ENCODE peak calls at places on chromosomes 16 and 17, in six cellular contexts. W, F, K, I, C and N are unnamed samples.

GRCh38 chr17:56292628-56293027 is 139.4 kb downstream of the ANKFN1 start:
- DNase-seq in W (no peak), F (no peak), K (no peak), I (no peak), C (no peak), N (no peak)

GRCh38 chr17:7947651-7948050 is 15.6 kb downstream of the CNTROB start:
- DNase-seq in W (no peak), F (no peak), K (no peak), I (no peak), C (no peak), N (peak; percentile 2)

GRCh38 chr17:31587462-31587861 is 196.0 kb downstream of the RAB11FIP4 start:
- DNase-seq in W (no peak), F (no peak), K (no peak), I (no peak), C (no peak), N (no peak)

GRCh38 chr16:12057276-12057675 is 80.7 kb downstream of the SNX29 start:
- DNase-seq in W (no peak), F (no peak), K (no peak), I (peak; percentile 2), C (no peak), N (no peak)

GRCh38 chr16:79295746-79296145 is 304.8 kb downstream of the MAF start:
- DNase-seq in W (no peak), F (no peak), K (no peak), I (no peak), C (no peak), N (no peak)

GRCh38 chr17:44439168-44439567 is 49.7 kb upstream of the ITGA2B start:
- DNase-seq in W (no peak), F (no peak), K (no peak), I (no peak), C (no peak), N (no peak)

GRCh38 chr16:50830698-50831097 is 88.8 kb downstream of the CYLD start:
- DNase-seq in W (no peak), F (no peak), K (no peak), I (no peak), C (no peak), N (no peak)

GRCh38 chr16:80804061-80804450 is 342 bp downstream of the CDYL2 start:
- DNase-seq in W (peak; percentile 75), F (peak; percentile 43), K (peak; percentile 36), I (peak; percentile 41), C (peak; percentile 67), N (peak; percentile 47)

GRCh38 chr16:5451641-5452040 is 354.0 kb upstream of the EEF2KMT start:
- DNase-seq in W (no peak), F (no peak), K (no peak), I (no peak), C (no peak), N (no peak)

GRCh38 chr17:77470800-77471733 is 330.3 kb downstream of the SEC14L1 start:
- DNase-seq in W (peak; percentile 62), F (peak; percentile 80), K (no peak), I (no peak), C (peak; percentile 43), N (no peak)

GRCh38 chr17:56540791-56541190 is 52.7 kb upstream of the NOG start:
- DNase-seq in W (no peak), F (no peak), K (no peak), I (no peak), C (no peak), N (no peak)

GRCh38 chr17:3035256-3035967 is 28.0 kb downstream of the OR1D5 start:
- DNase-seq in W (no peak), F (no peak), K (no peak), I (no peak), C (no peak), N (peak; percentile 34)

GRCh38 chr17:31394544-31394943 is 3.1 kb downstream of the RAB11FIP4 start:
- DNase-seq in W (no peak), F (peak; percentile 58), K (peak; percentile 38), I (peak; percentile 64), C (peak; percentile 50), N (no peak)

GRCh38 chr16:13956635-13957196 is 36.8 kb downstream of the ERCC4 start:
- DNase-seq in W (no peak), F (no peak), K (no peak), I (no peak), C (no peak), N (no peak)

GRCh38 chr17:4802228-4802627 is at the start of gene C17orf114:
- DNase-seq in W (no peak), F (no peak), K (no peak), I (no peak), C (no peak), N (no peak)

GRCh38 chr16:84738255-84739038 is 38.6 kb downstream of the USP10 start:
- DNase-seq in W (peak; percentile 70), F (peak; percentile 71), K (peak; percentile 94), I (peak; percentile 73), C (peak; percentile 82), N (peak; percentile 95)

GRCh38 chr16:30930160-30930571 is 6.8 kb downstream of the FBXL19 start:
- DNase-seq in W (no peak), F (no peak), K (no peak), I (no peak), C (no peak), N (no peak)

GRCh38 chr17:77892469-77893143 is 65.9 kb upstream of the TNRC6C start:
- DNase-seq in W (peak; percentile 45), F (no peak), K (no peak), I (no peak), C (no peak), N (peak; percentile 44)

GRCh38 chr16:23334421-23334853 is 32.3 kb downstream of the SCNN1B start:
- DNase-seq in W (no peak), F (no peak), K (no peak), I (no peak), C (no peak), N (peak; percentile 58)

GRCh38 chr17:34654871-34655270 is 75.5 kb downstream of the TMEM132E start:
- DNase-seq in W (no peak), F (no peak), K (no peak), I (no peak), C (no peak), N (no peak)

GRCh38 chr17:34658796-34659195 is 79.4 kb downstream of the TMEM132E start:
- DNase-seq in W (no peak), F (no peak), K (no peak), I (no peak), C (no peak), N (no peak)

GRCh38 chr17:34652001-34652400 is 72.6 kb downstream of the TMEM132E start:
- DNase-seq in W (no peak), F (no peak), K (no peak), I (no peak), C (no peak), N (peak; percentile 5)

GRCh38 chr17:34654276-34654675 is 74.9 kb downstream of the TMEM132E start:
- DNase-seq in W (no peak), F (no peak), K (no peak), I (no peak), C (no peak), N (peak; percentile 15)

GRCh38 chr17:34656801-34657200 is 77.4 kb downstream of the TMEM132E start:
- DNase-seq in W (no peak), F (no peak), K (no peak), I (no peak), C (no peak), N (no peak)
- H3K27me3 ChIP-seq in W (no peaks in the 10 kb centered on the region), F (peaks cover 71% of the 10 kb centered on the region), K (no peaks in the 10 kb centered on the region), I (peaks cover 37% of the 10 kb centered on the region), C (no peaks in the 10 kb centered on the region), N (no peaks in the 10 kb centered on the region)

GRCh38 chr17:67770539-67770938 is 52.8 kb downstream of the NOL11 start:
- DNase-seq in W (no peak), F (no peak), K (no peak), I (no peak), C (no peak), N (no peak)

DNA sequence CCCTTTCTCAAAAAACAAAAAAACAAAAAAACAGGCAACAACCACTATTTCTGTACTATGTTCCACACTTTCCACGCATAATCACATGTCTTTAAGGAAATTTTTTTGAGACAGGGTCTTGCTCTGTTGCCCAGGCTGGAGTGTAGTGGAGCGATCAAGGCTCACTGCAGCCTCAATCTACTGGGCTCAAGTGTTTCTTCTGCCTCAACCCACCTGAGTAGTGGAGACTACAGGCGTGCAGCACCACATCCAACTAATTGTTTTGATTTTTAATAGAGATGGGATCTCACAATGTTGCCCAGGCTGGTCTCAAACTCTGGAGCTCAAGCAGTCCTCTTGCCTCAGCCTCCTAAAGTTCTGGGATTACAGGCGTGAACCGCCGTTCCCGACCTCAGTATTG is 52.6 kb upstream of the BPTF start:
- DNase-seq in W (no peak), F (no peak), K (no peak), I (no peak), C (no peak), N (no peak)
- H3K4me3 ChIP-seq in W (no peak overlapping the region), F (no peak overlapping the region), K (no peak overlapping the region), I (no peak overlapping the region), C (no peak overlapping the region), N (no peak overlapping the region)

DNA sequence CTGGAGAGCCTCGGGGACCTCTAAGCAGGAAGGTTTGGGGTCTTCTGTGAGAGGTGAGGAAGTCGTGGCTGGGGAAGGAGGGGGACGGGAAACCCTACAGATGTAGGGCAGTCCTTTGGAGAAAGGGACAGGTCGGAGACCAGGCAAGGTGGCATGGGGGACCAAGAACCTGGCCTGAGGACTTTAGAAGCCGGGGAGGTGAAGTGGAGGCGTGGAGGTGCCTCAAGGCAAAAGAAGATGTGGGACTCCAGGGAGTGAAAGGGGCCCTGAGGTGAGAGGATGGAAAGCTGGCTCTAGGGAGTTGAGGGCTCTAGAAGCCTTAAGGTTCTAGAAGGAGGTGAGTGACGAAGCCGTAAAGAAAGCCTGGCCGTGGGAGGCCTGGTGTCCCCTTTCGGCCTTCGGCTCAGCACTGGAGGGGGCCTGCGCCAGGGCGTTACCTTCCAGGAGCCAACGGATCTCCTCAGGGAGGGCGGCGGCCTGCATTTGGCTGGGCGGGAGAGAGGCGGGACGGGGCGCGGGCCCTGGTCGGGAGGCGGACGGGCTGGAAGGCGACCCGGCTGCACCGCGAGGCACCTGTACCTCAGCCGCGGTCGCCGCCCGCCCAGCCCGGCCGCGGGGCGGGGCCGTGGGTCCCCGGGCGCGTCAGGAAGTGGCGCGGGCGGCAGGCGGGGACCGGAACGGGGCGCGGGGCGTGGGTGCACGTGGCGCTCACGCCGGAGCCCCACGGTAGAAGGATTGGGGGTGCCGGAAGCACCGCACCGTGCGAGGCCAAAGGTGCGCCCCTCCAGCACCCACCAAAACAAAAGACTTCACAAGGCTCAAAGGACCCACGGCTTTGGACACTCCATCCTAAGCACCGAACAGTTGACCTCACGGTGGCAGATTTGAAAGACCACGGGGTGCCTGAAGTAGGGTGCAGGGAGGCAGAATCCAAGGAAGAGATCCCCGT is at the start of gene SKAP1:
- DNase-seq in W (no peak), F (no peak), K (peak; percentile 66), I (no peak), C (peak; percentile 28), N (peak; percentile 81)
- H3K27me3 ChIP-seq in W (no peaks in the 10 kb centered on the region), F (peaks cover 89% of the 10 kb centered on the region), K (peaks cover 11% of the 10 kb centered on the region), I (peaks cover 78% of the 10 kb centered on the region), C (no peaks in the 10 kb centered on the region), N (no peaks in the 10 kb centered on the region)

DNA sequence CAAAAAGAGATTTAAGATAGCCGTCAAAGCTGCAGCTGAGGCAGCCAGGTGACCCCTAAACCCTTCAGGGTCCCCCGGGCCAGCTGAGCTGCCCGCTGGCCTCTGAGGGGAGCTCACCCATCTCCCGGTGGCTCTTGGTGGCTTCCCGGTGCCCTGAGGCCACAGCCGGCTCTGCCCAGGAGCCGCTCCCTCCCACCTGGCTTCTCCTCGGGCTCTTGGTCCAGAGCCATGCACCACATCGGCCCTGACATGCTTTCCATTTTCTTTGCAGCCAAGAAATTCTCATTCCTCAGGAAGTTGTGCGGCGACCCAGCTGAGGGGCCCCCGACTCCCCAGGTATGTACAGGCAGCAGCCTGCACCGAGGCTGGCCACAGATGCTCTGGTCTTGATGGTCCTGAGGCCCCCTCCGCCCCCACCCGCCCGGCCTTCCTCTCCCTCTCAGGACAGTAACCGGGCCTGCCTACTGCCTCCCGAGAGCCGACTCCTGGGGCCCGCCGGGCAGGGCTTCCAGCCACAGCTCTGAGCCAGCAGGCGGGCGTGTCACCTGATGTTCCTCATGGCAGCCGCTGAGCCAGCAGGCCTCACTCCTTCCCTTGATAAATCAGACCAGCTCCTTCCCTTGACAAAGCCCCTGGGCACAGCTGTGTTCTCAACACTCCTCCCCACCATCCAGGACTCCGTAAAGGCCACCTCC is 28.4 kb upstream of the ZFPM1 start:
- DNase-seq in W (no peak), F (no peak), K (no peak), I (no peak), C (no peak), N (no peak)
- H3K4me3 ChIP-seq in W (no peak overlapping the region), F (no peak overlapping the region), K (no peak overlapping the region), I (no peak overlapping the region), C (no peak overlapping the region), N (no peak overlapping the region)